ENCODE peak calls at places on chromosomes 13 and 19, in eight cellular contexts. Y, N, K, A, C, M, W and E are unnamed samples.

GRCh38 chr19:55686311-55687050 is 11.5 kb downstream of the EPN1 start:
- DNase-seq in Y (no peak), N (no peak), K (no peak), A (no peak), C (no peak), M (peak), W (no peak), E (no peak)

GRCh38 chr19:53916004-53916403 is 6.9 kb downstream of the CACNG7 start:
- DNase-seq in Y (no peak), N (no peak), K (no peak), A (no peak), C (no peak), M (no peak), W (no peak), E (no peak)

GRCh38 chr19:48970923-48971395 is 5.8 kb downstream of the FTL start:
- DNase-seq in Y (peak), N (peak), K (peak), A (peak), C (peak), M (peak), W (peak), E (peak)

GRCh38 chr13:114099918-114100445 is 32.4 kb downstream of the RASA3 start:
- DNase-seq in Y (peak), N (peak), K (no peak), A (peak), C (peak), M (peak), W (peak), E (no peak)

GRCh38 chr19:51688665-51689571 is 4.2 kb upstream of the SPACA6 start:
- DNase-seq in Y (peak), N (peak), K (peak), A (no peak), C (no peak), M (peak), W (peak), E (no peak)

GRCh38 chr19:16814526-16815100 is 14.6 kb upstream of the SIN3B start:
- DNase-seq in Y (no peak), N (no peak), K (no peak), A (no peak), C (no peak), M (no peak), W (no peak), E (no peak)

GRCh38 chr19:19820774-19821315 is 705 bp downstream of the ZNF506 start:
- DNase-seq in Y (no peak), N (peak), K (no peak), A (no peak), C (no peak), M (no peak), W (peak), E (no peak)

GRCh38 chr19:18292810-18293641 is 11.6 kb upstream of the JUND start:
- DNase-seq in Y (peak), N (peak), K (peak), A (peak), C (no peak), M (peak), W (peak), E (no peak)

GRCh38 chr19:28737021-28737525 is 475.9 kb downstream of the UQCRFS1 start:
- DNase-seq in Y (no peak), N (no peak), K (no peak), A (no peak), C (no peak), M (no peak), W (peak), E (no peak)

GRCh38 chr19:19562665-19563347 is 24.7 kb downstream of the CILP2 start:
- DNase-seq in Y (no peak), N (peak), K (no peak), A (peak), C (no peak), M (no peak), W (no peak), E (peak)

GRCh38 chr13:96552523-96552922 is 441.8 kb downstream of the OXGR1 start:
- DNase-seq in Y (no peak), N (no peak), K (no peak), A (no peak), C (no peak), M (no peak), W (no peak), E (no peak)

GRCh38 chr13:64186503-64186902 is 2770.9 kb upstream of the PCDH20 start:
- DNase-seq in Y (no peak), N (no peak), K (no peak), A (no peak), C (no peak), M (no peak), W (no peak), E (no peak)

GRCh38 chr19:7985481-7985911 is 19.9 kb downstream of the ELAVL1 start:
- DNase-seq in Y (no peak), N (no peak), K (no peak), A (no peak), C (no peak), M (peak), W (no peak), E (no peak)

GRCh38 chr19:8174706-8175105 is 25.3 kb upstream of the FBN3 start:
- DNase-seq in Y (no peak), N (no peak), K (no peak), A (no peak), C (no peak), M (no peak), W (no peak), E (no peak)

GRCh38 chr19:5880604-5881078 is 10.3 kb upstream of the FUT5 start:
- DNase-seq in Y (peak), N (peak), K (no peak), A (no peak), C (no peak), M (peak), W (peak), E (no peak)

GRCh38 chr13:51923983-51924539 is 62.3 kb downstream of the CCDC70 start:
- DNase-seq in Y (no peak), N (peak), K (no peak), A (no peak), C (no peak), M (no peak), W (no peak), E (no peak)
- H3K27ac ChIP-seq in Y (no peak), N (no peak), K (no peak), A (no peak), C (no peak), M (no peak), W (no peak), E (no peak)

DNA sequence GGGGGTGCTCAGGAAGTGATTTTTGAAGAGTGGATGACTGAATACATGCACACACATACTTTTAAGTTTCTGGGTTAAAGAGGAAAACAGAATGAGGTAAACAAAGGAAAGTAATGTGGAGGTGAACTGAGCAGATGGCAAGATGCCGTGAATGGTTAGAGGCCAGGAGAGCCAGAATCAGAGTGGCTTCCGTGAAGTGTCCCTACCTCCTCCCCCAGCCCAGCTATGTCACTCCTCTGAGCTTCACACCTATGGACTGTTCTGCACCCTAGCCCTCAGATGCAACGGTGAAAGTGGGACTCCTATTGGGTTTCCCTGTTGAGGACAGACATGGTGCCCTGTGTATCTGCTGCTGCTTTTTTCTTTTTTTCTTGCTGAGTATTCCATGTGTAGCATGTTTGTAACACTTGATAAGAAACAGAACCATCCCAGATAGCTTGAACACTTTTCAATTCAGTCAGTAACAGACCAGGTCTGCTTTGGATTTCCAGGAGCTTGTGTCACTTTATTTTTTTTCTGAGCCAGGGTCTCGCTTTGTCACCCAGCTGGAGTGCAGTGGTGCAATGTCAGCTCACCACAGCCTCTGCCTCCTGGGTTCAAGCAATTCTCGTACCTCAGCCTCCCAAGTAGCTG is 43.9 kb downstream of the BBC3 start:
- DNase-seq in Y (no peak), N (no peak), K (no peak), A (no peak), C (peak), M (no peak), W (peak), E (no peak)
- H3K27ac ChIP-seq in Y (no peak), N (no peak), K (no peak), A (peak), C (peak), M (no peak), W (peak), E (peak)

DNA sequence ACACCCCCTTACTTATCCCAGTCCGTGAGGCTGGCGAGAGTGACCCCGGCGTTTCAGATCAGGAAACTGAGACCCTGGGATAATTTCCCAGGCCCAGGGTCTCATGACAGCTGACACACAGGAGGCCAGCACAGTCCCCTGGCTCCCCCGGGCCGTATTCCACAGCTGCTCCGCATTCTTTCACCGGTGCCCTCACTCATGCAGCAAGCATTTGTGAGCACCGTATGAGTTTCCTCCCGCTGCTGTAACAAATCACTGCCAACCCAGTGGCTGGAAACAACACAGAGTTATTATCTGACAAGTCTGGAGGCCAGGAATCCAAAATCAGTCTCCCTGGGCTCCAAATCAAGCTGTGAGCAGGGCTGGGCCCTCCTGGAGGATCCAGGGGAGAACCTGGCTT is 21.3 kb downstream of the GADD45B start:
- DNase-seq in Y (no peak), N (no peak), K (no peak), A (no peak), C (no peak), M (no peak), W (no peak), E (no peak)
- H3K27ac ChIP-seq in Y (no peak), N (no peak), K (no peak), A (no peak), C (no peak), M (no peak), W (no peak), E (no peak)

GRCh38 chr13:48944221-48944620 is 31.5 kb upstream of the FNDC3A start:
- DNase-seq in Y (no peak), N (no peak), K (no peak), A (no peak), C (no peak), M (no peak), W (no peak), E (no peak)
- H3K27ac ChIP-seq in Y (no peak), N (no peak), K (no peak), A (no peak), C (no peak), M (no peak), W (no peak), E (no peak)

DNA sequence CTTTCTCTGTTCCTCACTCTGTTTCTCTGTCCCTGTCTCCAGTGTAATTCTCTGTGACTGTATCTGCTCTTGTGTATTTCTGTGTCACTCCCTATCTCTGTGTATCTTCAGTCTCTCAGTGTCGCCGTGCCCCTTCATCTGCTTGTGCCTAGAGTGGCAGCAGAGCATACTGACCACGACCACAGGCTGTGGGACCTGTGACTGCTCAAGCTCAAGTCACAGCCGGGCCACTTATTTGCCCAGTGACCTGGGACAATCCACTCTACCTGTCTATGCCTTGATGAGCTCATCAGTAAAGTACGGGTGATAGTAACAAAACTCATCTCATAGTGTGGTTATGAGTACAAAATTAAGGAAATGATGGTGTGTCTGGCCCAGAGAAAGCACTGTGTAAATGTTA is 8.7 kb downstream of the TMEM147 start:
- DNase-seq in Y (no peak), N (no peak), K (no peak), A (no peak), C (no peak), M (no peak), W (no peak), E (no peak)
- H3K27ac ChIP-seq in Y (no peak), N (no peak), K (no peak), A (no peak), C (no peak), M (no peak), W (no peak), E (no peak)